ENCODE peak calls at places on chromosome 21, in four cellular contexts. V is hepatocyte, J is HCT116, X is GM23248. P is an unnamed sample.

GRCh38 chr21:32463889-32464300 is 51.4 kb downstream of the EVA1C start:
- DNase-seq in X (peak; percentile 59), V (peak; percentile 19), J (peak; percentile 85), P (no peak)

GRCh38 chr21:37742532-37742931 is 173.7 kb downstream of the KCNJ6 start:
- DNase-seq in J (no peak), V (no peak), X (peak; percentile 62), P (peak; percentile 13)

GRCh38 chr21:44737706-44738354 is 26.5 kb upstream of the TSPEAR start:
- DNase-seq in V (no peak), J (no peak), X (peak; percentile 30), P (no peak)

GRCh38 chr21:37842163-37842919 is 73.9 kb downstream of the KCNJ6 start:
- DNase-seq in X (no peak), J (no peak), V (no peak), P (no peak)

GRCh38 chr21:26954591-26955214 is 12.2 kb downstream of the ADAMTS5 start:
- DNase-seq in X (no peak), J (no peak), V (no peak), P (no peak)

GRCh38 chr21:16773206-16773605 is 739.6 kb upstream of the CXADR start:
- DNase-seq in V (no peak), J (no peak), X (peak; percentile 45), P (no peak)

GRCh38 chr21:31111093-31111492 is 72.8 kb upstream of the KRTAP19-8 start:
- DNase-seq in V (no peak), X (no peak), J (no peak), P (no peak)

GRCh38 chr21:44416193-44416592 is 39.1 kb upstream of the LRRC3 start:
- DNase-seq in V (no peak), J (no peak), X (no peak), P (no peak)

GRCh38 chr21:25572895-25573310 is 34.4 kb downstream of the MRPL39 start:
- DNase-seq in X (no peak), J (no peak), V (no peak), P (peak; percentile 56)

GRCh38 chr21:15441060-15441493 is 288.7 kb upstream of the USP25 start:
- DNase-seq in J (no peak), V (no peak), X (no peak), P (no peak)

GRCh38 chr21:31460985-31461384 is 116.9 kb upstream of the TIAM1 start:
- DNase-seq in V (no peak), X (no peak), J (no peak), P (no peak)

GRCh38 chr21:35222541-35222941 is 173.4 kb upstream of the RUNX1 start:
- DNase-seq in X (peak; percentile 30), J (no peak), V (no peak), P (peak; percentile 36)

GRCh38 chr21:15592271-15592860 is 137.4 kb upstream of the USP25 start:
- DNase-seq in J (peak; percentile 21), X (peak; percentile 56), V (peak; percentile 47), P (peak; percentile 51)

GRCh38 chr21:32380940-32381339 is 11.9 kb downstream of the URB1 start:
- DNase-seq in X (no peak), J (no peak), V (no peak), P (no peak)

GRCh38 chr21:40120944-40121575 is 253.8 kb downstream of the PCP4 start:
- DNase-seq in J (no peak), V (peak; percentile 50), X (peak; percentile 35), P (peak; percentile 15)

GRCh38 chr21:44893948-44894656 is 20.6 kb upstream of the PTTG1IP start:
- DNase-seq in J (no peak), V (no peak), X (no peak), P (no peak)

GRCh38 chr21:34835526-34835925 is 166.7 kb downstream of the CLIC6 start:
- DNase-seq in X (peak; percentile 71), V (no peak), J (no peak), P (no peak)

GRCh38 chr21:37257967-37258877 is 8.9 kb downstream of the VPS26C start:
- DNase-seq in X (peak; percentile 84), J (no peak), V (peak; percentile 88), P (no peak)

GRCh38 chr21:31354604-31355443 is 10.8 kb upstream of the TIAM1 start:
- DNase-seq in J (peak; percentile 98), V (no peak), X (peak; percentile 94), P (no peak)

GRCh38 chr21:15788847-15789548 is 59.2 kb downstream of the USP25 start:
- DNase-seq in J (no peak), X (peak; percentile 32), V (no peak), P (no peak)

GRCh38 chr21:21788591-21788990 is 790.4 kb downstream of the NCAM2 start:
- DNase-seq in V (no peak), J (no peak), X (no peak), P (no peak)

GRCh38 chr21:36694041-36694515 is 4.8 kb upstream of the SIM2 start:
- DNase-seq in J (no peak), V (no peak), X (no peak), P (no peak)

GRCh38 chr21:34812510-34813265 is 143.9 kb downstream of the CLIC6 start:
- DNase-seq in V (peak; percentile 62), J (no peak), X (peak; percentile 90), P (no peak)

GRCh38 chr21:44761011-44761729 is 40.5 kb downstream of the UBE2G2 start:
- DNase-seq in X (no peak), J (no peak), V (peak; percentile 59), P (peak; percentile 45)

GRCh38 chr21:44931137-44931500 is 8.7 kb upstream of the SLX9 start:
- DNase-seq in V (no peak), J (no peak), X (peak; percentile 75), P (peak; percentile 93)

GRCh38 chr21:30345014-30345413 is 3.4 kb downstream of the KRTAP23-1 start:
- DNase-seq in J (no peak), V (no peak), X (no peak), P (no peak)

GRCh38 chr21:16378570-16378969 is 648.8 kb downstream of the USP25 start:
- DNase-seq in X (no peak), V (no peak), J (no peak), P (no peak)

GRCh38 chr21:32143222-32143939 is 135.5 kb downstream of the MIS18A start:
- DNase-seq in V (peak; percentile 56), J (no peak), X (peak; percentile 53), P (no peak)

GRCh38 chr21:35232545-35233176 is 183.6 kb upstream of the RUNX1 start:
- DNase-seq in V (peak; percentile 60), J (peak; percentile 88), X (peak; percentile 75), P (no peak)

GRCh38 chr21:35100351-35100771 is 51.3 kb upstream of the RUNX1 start:
- DNase-seq in V (no peak), X (no peak), J (no peak), P (no peak)

GRCh38 chr21:20997633-20998455 is at the start of gene NCAM2:
- DNase-seq in V (peak; percentile 89), J (no peak), X (peak; percentile 82), P (no peak)

GRCh38 chr21:14321042-14321441 is 61.9 kb downstream of the HSPA13 start:
- DNase-seq in V (no peak), J (no peak), X (peak; percentile 59), P (no peak)

GRCh38 chr21:14957836-14958235 is 107.0 kb downstream of the NRIP1 start:
- DNase-seq in J (no peak), X (peak; percentile 52), V (no peak), P (no peak)

GRCh38 chr21:14259669-14260458 is 43.9 kb downstream of the RBM11 start:
- DNase-seq in J (peak; percentile 10), X (peak; percentile 61), V (peak; percentile 73), P (peak; percentile 46)

DNA sequence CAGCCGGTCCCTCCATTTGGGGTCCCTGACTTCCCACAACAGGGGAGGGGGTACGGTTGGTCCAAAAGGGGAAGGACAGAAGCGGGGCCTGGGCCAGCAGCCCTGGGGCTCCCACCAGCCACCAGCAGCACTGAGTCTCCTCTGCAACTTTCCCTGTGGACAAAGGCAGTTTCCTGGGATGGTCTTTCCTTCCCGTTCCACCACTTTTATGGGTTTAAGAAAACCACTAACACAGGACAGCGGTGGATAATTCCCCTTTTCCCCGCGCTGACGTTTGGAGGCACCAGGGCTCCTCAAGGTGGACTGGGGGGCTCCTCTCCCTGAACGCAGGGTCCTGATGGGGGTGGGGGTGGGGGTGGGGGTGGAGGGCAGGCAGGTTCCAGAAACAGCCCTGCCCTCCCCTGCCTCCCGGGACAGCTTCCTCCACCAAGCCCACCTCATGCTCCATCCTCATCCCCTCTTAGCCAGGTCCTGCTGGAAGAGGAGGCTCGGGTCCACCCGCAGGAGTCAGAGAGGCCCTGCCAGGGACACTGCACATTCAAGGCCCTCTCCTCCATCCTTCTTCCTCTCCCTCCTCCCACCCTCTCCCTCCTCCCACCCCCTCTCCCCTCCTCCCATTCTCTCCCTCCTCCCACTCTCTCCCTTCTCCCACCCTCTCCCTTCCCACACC is 4.8 kb upstream of the COL6A1 start:
- DNase-seq in V (no peak), J (no peak), X (no peak), P (no peak)
- H3K4me3 ChIP-seq in V (no peak overlapping the region), J (no peak overlapping the region), X (no peak overlapping the region), P (no peak overlapping the region)

GRCh38 chr21:38914071-38914491 is 108.4 kb downstream of the ETS2 start:
- DNase-seq in J (no peak), X (no peak), V (no peak), P (no peak)
- H3K27ac ChIP-seq in J (peak overlapping the region; percentile 49), X (no peak overlapping the region), V (peak overlapping the region; percentile 97), P (no peak overlapping the region)

GRCh38 chr21:28752131-28752530 is 240.5 kb downstream of the LTN1 start:
- DNase-seq in J (no peak), V (no peak), X (no peak), P (no peak)
- TF ChIP-seq EZH2phosphoT487 in J (no peak), V (no peak), X (no peak), P (no peak)

DNA sequence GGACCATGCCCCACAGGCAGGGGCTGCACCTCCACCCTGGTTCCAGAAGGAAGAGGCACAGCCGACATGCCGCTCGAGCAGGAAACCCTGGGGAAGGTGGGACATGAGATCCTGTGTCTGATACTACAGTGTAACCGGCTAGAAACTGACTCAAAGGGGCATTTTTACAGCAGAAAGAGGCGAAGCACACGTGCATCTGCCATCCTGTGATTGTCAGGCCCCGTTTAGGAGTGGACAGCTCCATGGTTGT is 62.7 kb downstream of the SIK1 start:
- DNase-seq in V (no peak), J (no peak), X (no peak), P (no peak)
- H3K4me3 ChIP-seq in V (no peak overlapping the region), J (no peak overlapping the region), X (no peak overlapping the region), P (no peak overlapping the region)

GRCh38 chr21:42026072-42026415 is 15.9 kb upstream of the ZBTB21 start:
- DNase-seq in J (no peak), V (no peak), X (no peak), P (no peak)
- H3K27ac ChIP-seq in J (no peak overlapping the region), V (no peak overlapping the region), X (peak overlapping the region; percentile 15), P (no peak overlapping the region)

DNA sequence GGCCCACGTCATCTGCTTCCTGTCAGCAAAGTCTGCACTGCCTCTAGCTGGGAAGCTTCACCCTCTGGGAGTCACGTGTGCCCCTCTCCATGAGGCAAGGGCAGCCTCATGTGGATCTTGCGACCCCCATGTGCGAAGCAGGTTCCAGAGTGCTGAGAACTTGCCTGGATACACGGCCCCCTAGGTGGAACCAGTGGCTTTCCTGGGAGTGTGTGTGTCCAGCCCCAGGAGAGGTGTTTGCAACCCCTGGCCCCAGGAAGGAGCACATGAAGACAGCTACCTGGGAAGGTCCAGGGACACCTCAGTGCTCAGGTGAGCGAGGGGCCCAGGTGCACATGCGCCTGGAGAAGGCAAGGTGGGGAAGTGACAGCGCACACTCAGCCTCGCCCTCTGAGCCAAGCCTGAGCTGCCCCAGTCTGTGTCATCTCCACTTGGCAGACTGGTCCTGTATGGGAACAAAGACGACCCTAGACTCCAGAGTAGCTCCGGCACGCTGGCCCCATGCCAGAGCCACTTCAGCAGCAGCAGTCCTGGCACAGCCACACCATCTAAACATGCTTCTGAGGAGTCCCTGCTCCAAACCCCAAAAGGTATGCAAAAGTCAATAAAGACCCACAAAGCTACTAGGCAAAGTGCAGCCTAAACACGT is 8.9 kb downstream of the LSS start:
- DNase-seq in V (no peak), J (no peak), X (no peak), P (no peak)
- TF ChIP-seq EZH2phosphoT487 in V (no peak), J (no peak), X (no peak), P (no peak)